ENCODE peak calls at places on chromosomes 5 and 9, in four cellular contexts. One of them, this sample, is unnamed.

GRCh38 chr5:96434201-96434645 is 1.2 kb upstream of the PCSK1 start:
- DNase-seq in GM12878: no peak
- DNase-seq in WTC11: peak
- DNase-seq in K562: peak
- DNase-seq in this sample: peak

GRCh38 chr9:93536874-93537273 is 39.5 kb upstream of the PHF2 start:
- DNase-seq in GM12878: no peak
- DNase-seq in WTC11: no peak
- DNase-seq in K562: no peak
- DNase-seq in this sample: no peak

GRCh38 chr9:20197976-20198685 is 409.3 kb upstream of the SLC24A2 start:
- DNase-seq in GM12878: no peak
- DNase-seq in WTC11: no peak
- DNase-seq in K562: no peak
- DNase-seq in this sample: peak

GRCh38 chr5:57822651-57823050 is 340.0 kb upstream of the ACTBL2 start:
- DNase-seq in GM12878: no peak
- DNase-seq in WTC11: no peak
- DNase-seq in K562: no peak
- DNase-seq in this sample: no peak

GRCh38 chr5:92627186-92627585 is 953.8 kb downstream of the NR2F1-AS1 start:
- DNase-seq in GM12878: no peak
- DNase-seq in WTC11: no peak
- DNase-seq in K562: no peak
- DNase-seq in this sample: no peak

GRCh38 chr9:30140415-30140814 is 2244.0 kb upstream of the ACO1 start:
- DNase-seq in GM12878: no peak
- DNase-seq in WTC11: no peak
- DNase-seq in K562: no peak
- DNase-seq in this sample: no peak

GRCh38 chr5:171454549-171454948 is 35.1 kb downstream of the FGF18 start:
- DNase-seq in GM12878: no peak
- DNase-seq in WTC11: no peak
- DNase-seq in K562: no peak
- DNase-seq in this sample: no peak

GRCh38 chr5:105868038-105868775 is 1802.5 kb downstream of the EFNA5 start:
- DNase-seq in GM12878: no peak
- DNase-seq in WTC11: no peak
- DNase-seq in K562: no peak
- DNase-seq in this sample: no peak

GRCh38 chr5:43065384-43066230 is 25.5 kb upstream of the ANXA2R start:
- DNase-seq in GM12878: no peak
- DNase-seq in WTC11: peak
- DNase-seq in K562: no peak
- DNase-seq in this sample: no peak

GRCh38 chr5:136193396-136193935 is 504 bp upstream of the SMIM32 start:
- DNase-seq in GM12878: no peak
- DNase-seq in WTC11: no peak
- DNase-seq in K562: no peak
- DNase-seq in this sample: peak

GRCh38 chr5:32013658-32014057 is 160.5 kb downstream of the GOLPH3 start:
- DNase-seq in GM12878: no peak
- DNase-seq in WTC11: no peak
- DNase-seq in K562: no peak
- DNase-seq in this sample: no peak

GRCh38 chr9:75181748-75182147 is 93.4 kb downstream of the OSTF1 start:
- DNase-seq in GM12878: no peak
- DNase-seq in WTC11: no peak
- DNase-seq in K562: peak
- DNase-seq in this sample: no peak

GRCh38 chr5:140220032-140220697 is 45.2 kb downstream of the CYSTM1 start:
- DNase-seq in GM12878: peak
- DNase-seq in WTC11: no peak
- DNase-seq in K562: no peak
- DNase-seq in this sample: no peak

GRCh38 chr5:100161868-100162267 is 373.3 kb upstream of the FAM174A start:
- DNase-seq in GM12878: no peak
- DNase-seq in WTC11: no peak
- DNase-seq in K562: no peak
- DNase-seq in this sample: no peak

GRCh38 chr5:42228279-42228678 is 195.0 kb upstream of the GHR start:
- DNase-seq in GM12878: no peak
- DNase-seq in WTC11: no peak
- DNase-seq in K562: no peak
- DNase-seq in this sample: no peak

GRCh38 chr9:108951578-108951977 is 17.4 kb downstream of the ABITRAM start:
- DNase-seq in GM12878: no peak
- DNase-seq in WTC11: no peak
- DNase-seq in K562: no peak
- DNase-seq in this sample: no peak

GRCh38 chr9:135526089-135526729 is 5.0 kb downstream of the LCN1 start:
- DNase-seq in GM12878: no peak
- DNase-seq in WTC11: no peak
- DNase-seq in K562: no peak
- DNase-seq in this sample: no peak

GRCh38 chr9:93464395-93464794 is 11.0 kb upstream of the FAM120AOS start:
- DNase-seq in GM12878: no peak
- DNase-seq in WTC11: no peak
- DNase-seq in K562: no peak
- DNase-seq in this sample: no peak

GRCh38 chr5:134371834-134372340 is 518 bp downstream of the UBE2B start:
- DNase-seq in GM12878: no peak
- DNase-seq in WTC11: peak
- DNase-seq in K562: peak
- DNase-seq in this sample: peak

GRCh38 chr5:77326986-77327734 is 116.7 kb downstream of the PDE8B start:
- DNase-seq in GM12878: no peak
- DNase-seq in WTC11: no peak
- DNase-seq in K562: no peak
- DNase-seq in this sample: no peak

GRCh38 chr9:111961011-111961410 is 64.4 kb downstream of the UGCG start:
- DNase-seq in GM12878: no peak
- DNase-seq in WTC11: no peak
- DNase-seq in K562: no peak
- DNase-seq in this sample: no peak

GRCh38 chr5:149447373-149448367 is 68.6 kb upstream of the IL17B start:
- DNase-seq in GM12878: no peak
- DNase-seq in WTC11: no peak
- DNase-seq in K562: peak
- DNase-seq in this sample: no peak

GRCh38 chr9:134205636-134206316 is 41.4 kb upstream of the RNU6ATAC start:
- DNase-seq in GM12878: no peak
- DNase-seq in WTC11: no peak
- DNase-seq in K562: peak
- DNase-seq in this sample: peak

GRCh38 chr5:1762878-1763547 is 36.6 kb downstream of the MRPL36 start:
- DNase-seq in GM12878: no peak
- DNase-seq in WTC11: no peak
- DNase-seq in K562: no peak
- DNase-seq in this sample: no peak

GRCh38 chr9:93304574-93305496 is 120.9 kb downstream of the WNK2 start:
- DNase-seq in GM12878: no peak
- DNase-seq in WTC11: peak
- DNase-seq in K562: peak
- DNase-seq in this sample: peak

GRCh38 chr5:171544913-171545550 is 125.6 kb downstream of the FGF18 start:
- DNase-seq in GM12878: no peak
- DNase-seq in WTC11: no peak
- DNase-seq in K562: no peak
- DNase-seq in this sample: no peak

GRCh38 chr5:103867857-103868598 is 305.4 kb upstream of the NUDT12 start:
- DNase-seq in GM12878: no peak
- DNase-seq in WTC11: no peak
- DNase-seq in K562: no peak
- DNase-seq in this sample: peak

GRCh38 chr5:54288568-54289217 is 21.7 kb downstream of the ARL15 start:
- DNase-seq in GM12878: no peak
- DNase-seq in WTC11: no peak
- DNase-seq in K562: no peak
- DNase-seq in this sample: no peak

GRCh38 chr5:76062502-76062901 is 20.7 kb upstream of the SV2C start:
- DNase-seq in GM12878: no peak
- DNase-seq in WTC11: no peak
- DNase-seq in K562: no peak
- DNase-seq in this sample: peak

GRCh38 chr9:132163457-132163875 is 1.6 kb downstream of the NTNG2 start:
- DNase-seq in GM12878: no peak
- DNase-seq in WTC11: no peak
- DNase-seq in K562: no peak
- DNase-seq in this sample: peak

GRCh38 chr5:134527961-134528424 is 2.5 kb downstream of the JADE2 start:
- DNase-seq in GM12878: no peak
- DNase-seq in WTC11: no peak
- DNase-seq in K562: no peak
- DNase-seq in this sample: no peak

GRCh38 chr5:91212336-91213092 is 170.6 kb downstream of the ARRDC3 start:
- DNase-seq in GM12878: no peak
- DNase-seq in WTC11: no peak
- DNase-seq in K562: no peak
- DNase-seq in this sample: peak

GRCh38 chr9:133323991-133324703 is 11.8 kb downstream of the SURF6 start:
- DNase-seq in GM12878: no peak
- DNase-seq in WTC11: no peak
- DNase-seq in K562: no peak
- DNase-seq in this sample: no peak

GRCh38 chr9:87564111-87564510 is 66.4 kb downstream of the DAPK1 start:
- DNase-seq in GM12878: no peak
- DNase-seq in WTC11: no peak
- DNase-seq in K562: no peak
- DNase-seq in this sample: no peak

GRCh38 chr5:134506054-134507039 is 19.1 kb upstream of the JADE2 start:
- DNase-seq in GM12878: no peak
- DNase-seq in WTC11: peak
- DNase-seq in K562: peak
- DNase-seq in this sample: no peak

GRCh38 chr9:71162136-71162535 is 40.7 kb upstream of the TRPM3 start:
- DNase-seq in GM12878: no peak
- DNase-seq in WTC11: no peak
- DNase-seq in K562: no peak
- DNase-seq in this sample: no peak

GRCh38 chr9:16672501-16672900 is 198.0 kb downstream of the BNC2 start:
- DNase-seq in GM12878: no peak
- DNase-seq in WTC11: no peak
- DNase-seq in K562: no peak
- DNase-seq in this sample: no peak

GRCh38 chr5:172114875-172115422 is 73.1 kb downstream of the STK10 start:
- DNase-seq in GM12878: peak
- DNase-seq in WTC11: no peak
- DNase-seq in K562: no peak
- DNase-seq in this sample: no peak

GRCh38 chr5:151264113-151264512 is 11.1 kb downstream of the GM2A start:
- DNase-seq in GM12878: no peak
- DNase-seq in WTC11: no peak
- DNase-seq in K562: no peak
- DNase-seq in this sample: no peak

DNA sequence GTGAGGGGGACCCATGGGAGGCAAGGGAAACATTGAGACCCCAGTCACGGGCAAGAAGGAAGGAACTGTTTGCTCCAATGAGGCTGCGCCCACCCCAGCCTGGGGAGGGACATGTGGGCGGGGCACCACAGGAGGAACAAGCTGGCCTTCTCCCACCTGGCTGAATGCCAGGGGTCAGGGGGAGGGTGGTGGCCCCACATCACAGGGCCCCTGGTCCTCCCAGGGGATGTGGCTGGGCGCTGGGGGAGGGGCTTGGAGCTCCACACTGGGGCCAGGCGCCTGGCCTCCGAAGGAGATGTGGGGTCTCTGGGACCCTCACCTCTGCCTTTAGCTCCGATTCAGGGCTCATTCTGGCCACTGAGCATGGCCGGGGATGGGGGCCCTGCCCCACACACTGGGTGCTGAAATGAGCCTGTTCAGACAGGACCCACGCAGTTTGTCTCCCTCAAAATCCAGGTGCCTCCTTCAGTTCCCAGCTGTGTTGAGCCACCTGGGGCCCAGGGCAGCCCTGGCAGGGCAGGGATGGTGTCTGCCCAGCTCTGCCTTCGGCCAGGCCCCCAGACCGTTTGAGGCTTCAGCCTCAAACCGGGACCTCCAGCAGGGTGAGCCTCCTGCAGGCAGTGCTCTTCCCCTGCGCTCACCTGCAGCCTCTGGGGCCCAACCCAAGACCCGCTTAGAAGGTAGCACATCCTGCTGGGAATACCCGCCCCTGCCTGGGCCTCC is 33.2 kb upstream of the NOTCH1 start:
- DNase-seq in GM12878: no peak
- DNase-seq in WTC11: no peak
- DNase-seq in K562: peak
- DNase-seq in this sample: peak
- TF ChIP-seq USF1 in GM12878: no peak
- TF ChIP-seq USF1 in WTC11: no peak
- TF ChIP-seq USF1 in K562: no peak
- TF ChIP-seq USF1 in this sample: no peak

GRCh38 chr9:127004946-127005769 is 90.6 kb downstream of the RALGPS1 start:
- DNase-seq in GM12878: peak
- DNase-seq in WTC11: no peak
- DNase-seq in K562: no peak
- DNase-seq in this sample: no peak
- TF ChIP-seq USF1 in GM12878: no peak
- TF ChIP-seq USF1 in WTC11: no peak
- TF ChIP-seq USF1 in K562: no peak
- TF ChIP-seq USF1 in this sample: no peak

DNA sequence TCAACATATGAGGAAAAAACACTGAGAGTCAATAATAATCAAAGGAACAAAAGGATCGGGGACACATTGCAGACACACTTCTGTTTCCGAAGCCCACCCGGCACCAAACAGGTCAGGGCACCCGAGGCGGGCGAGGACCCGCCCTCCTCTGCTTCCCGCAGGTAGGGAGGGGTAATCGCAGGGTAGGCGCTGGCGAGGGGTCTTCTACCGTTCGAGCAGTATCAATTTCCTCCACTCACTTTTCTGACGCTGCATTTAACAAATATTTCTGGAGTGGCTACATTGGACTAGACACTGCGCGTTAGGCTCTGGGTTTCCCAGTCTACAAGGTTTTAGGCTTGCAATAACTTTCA is 1.3 kb downstream of the TXN start:
- DNase-seq in GM12878: no peak
- DNase-seq in WTC11: peak
- DNase-seq in K562: no peak
- DNase-seq in this sample: peak
- TF ChIP-seq USF1 in GM12878: no peak
- TF ChIP-seq USF1 in WTC11: no peak
- TF ChIP-seq USF1 in K562: no peak
- TF ChIP-seq USF1 in this sample: no peak

DNA sequence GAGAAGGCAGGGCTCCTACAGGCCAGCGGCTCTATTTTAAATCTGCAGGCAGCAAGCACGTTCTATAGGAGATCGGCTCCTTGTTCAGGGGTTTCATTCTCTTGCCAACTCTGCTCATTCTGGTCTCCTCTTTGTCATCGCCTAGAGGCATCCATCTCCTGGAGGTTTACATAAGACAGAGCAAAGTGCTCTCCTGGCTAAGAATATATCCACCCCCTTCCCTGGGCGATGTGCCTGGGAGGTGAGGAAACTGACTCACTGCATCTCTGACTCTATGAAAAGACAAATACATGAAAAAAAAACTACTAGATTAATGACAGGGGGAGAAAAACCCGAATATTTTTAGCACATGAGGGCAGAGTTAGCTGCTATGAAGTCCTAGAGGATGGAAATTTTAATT is 146.1 kb downstream of the CARTPT start:
- DNase-seq in GM12878: no peak
- DNase-seq in WTC11: no peak
- DNase-seq in K562: no peak
- DNase-seq in this sample: no peak
- TF ChIP-seq USF1 in GM12878: no peak
- TF ChIP-seq USF1 in WTC11: no peak
- TF ChIP-seq USF1 in K562: no peak
- TF ChIP-seq USF1 in this sample: no peak

This sample was measured in SK-N-SH.